ENCODE peak calls at places on chromosomes 3 and 15, in four cellular contexts. H is fibroblast of mammary gland, W is A549, Y is right atrium auricular region. T is an unnamed sample.

GRCh38 chr3:66419053-66419440 is 81.8 kb downstream of the LRIG1 start:
- DNase-seq in H (no peak), W (no peak), Y (no peak), T (no peak)

GRCh38 chr3:128123538-128124368 is at the start of gene RUVBL1:
- DNase-seq in H (peak), Y (peak), W (peak), T (peak)

GRCh38 chr15:96322401-96323249 is 7.9 kb upstream of the NR2F2 start:
- DNase-seq in Y (no peak), H (peak), W (no peak), T (peak)

GRCh38 chr3:23750573-23751484 is 54.9 kb upstream of the UBE2E1 start:
- DNase-seq in W (no peak), Y (no peak), H (no peak), T (no peak)

GRCh38 chr3:65893631-65894030 is 145.1 kb downstream of the MAGI1 start:
- DNase-seq in H (peak), W (no peak), Y (no peak), T (no peak)

GRCh38 chr3:17157713-17158112 is 273.0 kb downstream of the PLCL2 start:
- DNase-seq in W (no peak), Y (no peak), H (peak), T (peak)

GRCh38 chr3:85890043-85890555 is 931.3 kb downstream of the CADM2 start:
- DNase-seq in Y (no peak), H (no peak), W (no peak), T (no peak)

GRCh38 chr3:108420926-108421325 is 89.5 kb downstream of the MYH15 start:
- DNase-seq in W (no peak), Y (no peak), H (peak), T (peak)

GRCh38 chr3:9809615-9810356 is at the start of gene TTLL3:
- DNase-seq in Y (peak), W (peak), H (peak), T (peak)

GRCh38 chr15:94061041-94061440 is 170.3 kb upstream of the MCTP2 start:
- DNase-seq in H (peak), Y (no peak), W (no peak), T (no peak)

GRCh38 chr3:20068512-20069177 is 28.4 kb downstream of the KAT2B start:
- DNase-seq in Y (no peak), W (no peak), H (peak), T (no peak)

GRCh38 chr3:7800006-7800780 is 701.4 kb upstream of the LMCD1 start:
- DNase-seq in Y (no peak), W (no peak), H (peak), T (peak)

GRCh38 chr3:16423298-16423697 is 90.2 kb downstream of the RFTN1 start:
- DNase-seq in Y (no peak), W (no peak), H (no peak), T (no peak)

GRCh38 chr15:58056015-58056414 is 9.5 kb downstream of the ALDH1A2 start:
- DNase-seq in Y (no peak), H (no peak), W (peak), T (no peak)

GRCh38 chr15:39578851-39579486 is 1.9 kb upstream of the THBS1 start:
- DNase-seq in Y (no peak), W (peak), H (peak), T (no peak)

DNA sequence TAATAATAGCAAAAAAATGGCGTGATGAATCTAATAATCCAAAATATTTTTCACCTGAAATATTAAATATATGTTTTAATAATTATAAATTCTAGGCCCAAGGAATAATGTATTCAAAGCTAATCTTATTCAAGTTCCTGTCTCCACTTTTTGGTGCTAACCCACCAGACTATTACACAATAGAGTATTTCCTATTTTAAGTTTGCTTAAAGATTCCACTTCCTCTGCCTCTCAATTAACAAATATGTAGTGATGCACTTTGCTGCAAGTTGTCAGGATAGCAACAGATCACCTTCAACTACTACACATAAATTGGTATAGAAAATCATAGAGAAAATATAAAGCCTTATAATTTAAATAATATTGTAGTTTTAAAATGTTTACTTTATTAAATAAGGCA is 467.5 kb downstream of the C3orf38 start:
- DNase-seq in Y (no peak), W (no peak), H (no peak), T (peak)
- H3K4me3 ChIP-seq in Y (no peak), W (no peak), H (no peak), T (no peak)

DNA sequence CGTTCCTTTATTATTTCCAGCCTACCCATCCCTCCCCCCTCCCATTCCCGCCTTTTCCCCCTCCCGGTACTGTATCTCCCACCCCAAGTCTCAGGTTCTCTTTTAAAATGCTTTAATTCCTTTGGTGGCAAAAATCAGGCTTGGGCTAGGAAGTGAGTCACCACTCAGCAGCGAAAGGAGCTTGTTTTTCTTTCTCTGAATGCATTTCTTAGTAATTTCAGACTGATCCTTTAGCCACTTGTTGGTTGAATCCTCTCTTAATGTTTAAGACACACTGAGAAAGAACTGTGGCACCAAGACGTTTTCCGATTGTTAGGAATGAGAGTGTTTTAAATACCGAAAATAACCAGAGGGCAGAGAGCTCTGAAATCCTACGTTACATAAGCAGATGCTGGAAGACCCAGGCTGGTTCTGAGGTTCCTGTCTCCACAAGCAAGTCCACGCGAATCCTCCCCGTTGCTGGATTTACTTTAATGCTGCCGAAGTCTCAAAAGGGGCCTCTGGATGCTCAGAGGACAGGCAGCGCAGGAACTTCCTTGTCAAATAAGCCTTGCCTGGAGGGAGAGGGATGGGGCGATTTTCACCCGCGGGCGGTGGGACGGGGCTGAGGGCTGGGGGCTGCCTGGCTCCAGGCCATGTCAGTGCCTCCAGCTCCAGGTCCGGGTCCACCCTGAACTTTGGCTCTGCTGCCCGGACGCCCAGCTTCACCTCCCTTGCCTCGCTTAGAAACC is 848 bp upstream of the COL8A1 start:
- DNase-seq in H (peak), Y (peak), W (no peak), T (peak)
- TF ChIP-seq CTCF in H (no peak), Y (no peak), W (no peak), T (no peak)

GRCh38 chr15:91141102-91141501 is 41.0 kb downstream of the SV2B start:
- DNase-seq in H (no peak), Y (no peak), W (no peak), T (no peak)
- H3K4me3 ChIP-seq in H (no peak), Y (no peak), W (no peak), T (no peak)

DNA sequence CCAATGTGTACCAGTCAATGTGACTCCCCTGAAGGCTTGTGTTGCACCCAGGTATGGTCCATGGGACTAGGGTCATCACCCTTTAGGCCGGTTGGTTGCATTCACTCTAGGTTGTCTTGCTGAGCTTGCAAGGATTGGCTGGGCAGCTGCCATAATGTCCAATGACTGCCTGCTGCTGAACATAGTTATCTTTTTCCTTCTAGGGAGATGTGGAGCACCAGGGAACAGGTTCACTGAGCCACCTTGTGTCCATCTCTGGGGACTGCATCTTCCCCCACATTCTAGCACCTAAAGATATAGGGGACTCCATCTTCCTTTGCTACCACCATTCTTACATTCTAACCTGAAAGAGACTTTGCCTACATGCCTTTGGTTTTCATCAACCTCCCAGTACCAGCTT is 580.4 kb upstream of the TBL1XR1 start:
- DNase-seq in Y (no peak), H (peak), W (peak), T (peak)
- TF ChIP-seq CTCF in Y (peak), H (peak), W (peak), T (peak)

GRCh38 chr3:55620361-55621025 is 133.4 kb upstream of the WNT5A start:
- DNase-seq in W (no peak), H (no peak), Y (no peak), T (peak)
- H3K4me3 ChIP-seq in W (no peak), H (no peak), Y (no peak), T (no peak)

GRCh38 chr3:195461518-195462307 is 18.9 kb upstream of the ACAP2 start:
- DNase-seq in Y (no peak), H (no peak), W (no peak), T (no peak)

GRCh38 chr3:195455789-195456188 is 13.0 kb upstream of the ACAP2 start:
- DNase-seq in H (no peak), Y (no peak), W (no peak), T (no peak)

GRCh38 chr3:195460355-195460754 is 17.5 kb upstream of the ACAP2 start:
- DNase-seq in W (no peak), Y (no peak), H (no peak), T (no peak)

GRCh38 chr3:195462308-195462610 is 19.4 kb upstream of the ACAP2 start:
- DNase-seq in Y (no peak), H (no peak), W (no peak), T (no peak)

GRCh38 chr3:195458188-195458800 is 15.5 kb upstream of the ACAP2 start:
- DNase-seq in W (no peak), Y (no peak), H (no peak), T (peak)
- TF ChIP-seq CTCF in W (no peak), Y (no peak), H (no peak), T (peak)

GRCh38 chr3:169999433-169999832 is 32.8 kb downstream of the SEC62 start:
- DNase-seq in Y (no peak), H (no peak), W (no peak), T (no peak)
- H3K4me3 ChIP-seq in Y (no peak), H (no peak), W (no peak), T (no peak)